ENCODE peak calls at places on chromosomes 12 and 14, in six cellular contexts. B, R, C, P, G and E are unnamed samples.

GRCh38 chr12:122067966-122068365 is 10.6 kb upstream of the MLXIP start:
- DNase-seq in B (peak; percentile 58), R (no peak), C (peak; percentile 56), P (no peak), G (peak; percentile 66), E (no peak)

GRCh38 chr14:34843011-34843554 is 32.1 kb downstream of the BAZ1A start:
- DNase-seq in B (no peak), R (no peak), C (no peak), P (no peak), G (no peak), E (no peak)

GRCh38 chr12:69039881-69040280 is 106.9 kb upstream of the CPM start:
- DNase-seq in B (no peak), R (no peak), C (no peak), P (no peak), G (no peak), E (no peak)

GRCh38 chr12:14284189-14284722 is 81.2 kb upstream of the ATF7IP start:
- DNase-seq in B (no peak), R (no peak), C (no peak), P (no peak), G (no peak), E (no peak)

GRCh38 chr12:54159140-54159539 is 29.6 kb downstream of the SMUG1 start:
- DNase-seq in B (peak; percentile 57), R (no peak), C (no peak), P (no peak), G (peak; percentile 31), E (no peak)

GRCh38 chr14:55780156-55780946 is 200.3 kb downstream of the KTN1 start:
- DNase-seq in B (peak; percentile 78), R (peak; percentile 73), C (no peak), P (no peak), G (no peak), E (no peak)

GRCh38 chr12:47775100-47775911 is 2.3 kb downstream of the SLC48A1 start:
- DNase-seq in B (no peak), R (no peak), C (no peak), P (no peak), G (no peak), E (no peak)

GRCh38 chr12:76274699-76275098 is 73.5 kb downstream of the BBS10 start:
- DNase-seq in B (no peak), R (no peak), C (no peak), P (no peak), G (no peak), E (no peak)

GRCh38 chr14:33692762-33693161 is 258.1 kb downstream of the EGLN3 start:
- DNase-seq in B (no peak), R (no peak), C (no peak), P (no peak), G (no peak), E (no peak)

GRCh38 chr12:13000935-13001724 is 1.1 kb upstream of the HEBP1 start:
- DNase-seq in B (peak; percentile 51), R (peak; percentile 64), C (peak; percentile 21), P (peak; percentile 78), G (peak; percentile 70), E (peak; percentile 72)

GRCh38 chr14:71372411-71372838 is 465.2 kb downstream of the PCNX1 start:
- DNase-seq in B (no peak), R (no peak), C (no peak), P (no peak), G (no peak), E (no peak)

GRCh38 chr12:84822541-84822940 is 90.1 kb downstream of the SLC6A15 start:
- DNase-seq in B (no peak), R (no peak), C (no peak), P (no peak), G (no peak), E (no peak)

GRCh38 chr12:98645572-98646067 is 530 bp downstream of the APAF1 start:
- DNase-seq in B (peak; percentile 27), R (no peak), C (peak; percentile 19), P (no peak), G (no peak), E (no peak)

GRCh38 chr14:95121911-95122696 is 35.2 kb downstream of the DICER1 start:
- DNase-seq in B (no peak), R (no peak), C (no peak), P (no peak), G (no peak), E (no peak)

GRCh38 chr12:16626991-16627390 is 21.0 kb upstream of the LMO3 start:
- DNase-seq in B (no peak), R (no peak), C (no peak), P (no peak), G (no peak), E (no peak)

GRCh38 chr14:31057035-31057434 is 30.9 kb upstream of the STRN3 start:
- DNase-seq in B (no peak), R (no peak), C (no peak), P (no peak), G (no peak), E (no peak)

GRCh38 chr12:100484891-100485511 is 11.3 kb downstream of the NR1H4 start:
- DNase-seq in B (no peak), R (no peak), C (no peak), P (no peak), G (no peak), E (no peak)

GRCh38 chr14:93977790-93978581 is 1.6 kb upstream of the ASB2 start:
- DNase-seq in B (no peak), R (no peak), C (peak; percentile 61), P (no peak), G (no peak), E (no peak)

GRCh38 chr14:22885975-22886374 is 3.0 kb downstream of the REM2 start:
- DNase-seq in B (no peak), R (peak; percentile 43), C (no peak), P (no peak), G (no peak), E (no peak)

GRCh38 chr12:104171785-104172563 is 34.0 kb upstream of the NFYB start:
- DNase-seq in B (no peak), R (no peak), C (no peak), P (no peak), G (no peak), E (peak; percentile 60)

GRCh38 chr14:74577247-74577947 is 34.6 kb downstream of the LTBP2 start:
- DNase-seq in B (no peak), R (no peak), C (no peak), P (no peak), G (no peak), E (no peak)

GRCh38 chr12:66603981-66604380 is 74.9 kb downstream of the GRIP1 start:
- DNase-seq in B (no peak), R (no peak), C (no peak), P (no peak), G (no peak), E (no peak)

GRCh38 chr12:27185234-27186045 is 58.6 kb upstream of the STK38L start:
- DNase-seq in B (no peak), R (no peak), C (no peak), P (no peak), G (no peak), E (no peak)

GRCh38 chr12:50625029-50625875 is 120.5 kb downstream of the DIP2B start:
- DNase-seq in B (no peak), R (no peak), C (no peak), P (no peak), G (no peak), E (no peak)

GRCh38 chr14:63387691-63388090 is 69.0 kb upstream of the GPHB5 start:
- DNase-seq in B (no peak), R (no peak), C (no peak), P (no peak), G (no peak), E (no peak)

GRCh38 chr12:29543036-29543435 is 45.5 kb upstream of the OVCH1 start:
- DNase-seq in B (no peak), R (no peak), C (no peak), P (no peak), G (no peak), E (no peak)

GRCh38 chr12:67074072-67074471 is 195.1 kb upstream of the CAND1 start:
- DNase-seq in B (no peak), R (no peak), C (no peak), P (no peak), G (no peak), E (no peak)

GRCh38 chr14:75342762-75343599 is 64.4 kb downstream of the FOS start:
- DNase-seq in B (no peak), R (no peak), C (no peak), P (no peak), G (no peak), E (no peak)

GRCh38 chr12:13038491-13039161 is 5.6 kb upstream of the FAM234B start:
- DNase-seq in B (no peak), R (no peak), C (no peak), P (no peak), G (no peak), E (no peak)

GRCh38 chr12:91332305-91332704 is 149.7 kb upstream of the DCN start:
- DNase-seq in B (no peak), R (no peak), C (no peak), P (no peak), G (no peak), E (no peak)
- TF ChIP-seq CTCF in B (no peak), R (no peak), C (no peak), P (no peak), G (no peak), E (no peak)

GRCh38 chr14:40252817-40253447 is 820.7 kb upstream of the FBXO33 start:
- DNase-seq in B (no peak), R (no peak), C (no peak), P (no peak), G (no peak), E (no peak)
- TF ChIP-seq CTCF in B (no peak), R (no peak), C (no peak), P (no peak), G (no peak), E (peak; percentile 35)

GRCh38 chr14:36974985-36975384 is 197.4 kb downstream of the SLC25A21 start:
- DNase-seq in B (no peak), R (no peak), C (no peak), P (no peak), G (no peak), E (no peak)

GRCh38 chr14:36979863-36980262 is 192.5 kb downstream of the SLC25A21 start:
- DNase-seq in B (no peak), R (no peak), C (no peak), P (no peak), G (no peak), E (no peak)

GRCh38 chr14:36976571-36977023 is 195.8 kb downstream of the SLC25A21 start:
- DNase-seq in B (peak; percentile 30), R (no peak), C (no peak), P (no peak), G (no peak), E (no peak)

GRCh38 chr14:36973806-36974442 is 198.5 kb downstream of the SLC25A21 start:
- DNase-seq in B (no peak), R (no peak), C (no peak), P (no peak), G (no peak), E (no peak)

DNA sequence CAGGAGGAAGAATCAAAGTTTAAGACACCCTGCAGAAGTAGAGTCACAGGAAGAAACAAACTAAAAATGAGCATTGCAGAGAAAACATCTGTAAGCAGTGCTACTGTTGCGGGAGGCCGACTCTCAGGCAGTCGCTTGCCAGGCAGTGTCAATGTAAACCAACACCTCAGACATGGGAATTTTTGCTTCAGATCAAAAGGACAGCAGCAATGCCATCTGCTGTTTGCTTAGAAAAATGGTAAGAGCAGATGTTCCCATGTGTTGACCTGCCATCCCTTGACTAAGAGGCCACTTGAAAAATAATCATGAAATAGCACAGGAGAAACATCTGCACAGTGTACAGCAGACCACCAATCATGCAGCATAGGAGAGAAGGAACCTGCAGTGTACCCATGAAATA is 196.6 kb downstream of the SLC25A21 start:
- DNase-seq in B (no peak), R (no peak), C (no peak), P (no peak), G (no peak), E (no peak)
- TF ChIP-seq CTCF in B (no peak), R (no peak), C (no peak), P (no peak), G (no peak), E (no peak)

GRCh38 chr12:116476227-116476852 is 82.8 kb upstream of the MAP1LC3B2 start:
- DNase-seq in B (no peak), R (no peak), C (no peak), P (no peak), G (no peak), E (no peak)
- TF ChIP-seq CTCF in B (no peak), R (no peak), C (no peak), P (no peak), G (no peak), E (no peak)